ENCODE peak calls at places on chromosomes 11 and 22, in seven cellular contexts. S is LoVo, I is omental fat pad, Z is D341Med, V is NCI-H146, Y is choroid plexus epithelial cell, X is body of pancreas. W is an unnamed sample.

GRCh38 chr11:46120711-46121327 is 435 bp downstream of the PHF21A start:
- DNase-seq in S (peak), I (no peak), Z (peak), V (peak), Y (peak), X (peak), W (peak)

GRCh38 chr22:20211997-20212753 is 55.9 kb downstream of the RTN4R start:
- DNase-seq in S (no peak), I (no peak), Z (no peak), V (peak), Y (peak), X (peak), W (peak)

GRCh38 chr11:123181075-123181474 is 14.0 kb downstream of the CLMP start:
- DNase-seq in S (no peak), I (no peak), Z (no peak), V (no peak), Y (peak), X (no peak), W (no peak)

GRCh38 chr22:27776410-27776958 is 25.1 kb downstream of the MN1 start:
- DNase-seq in S (no peak), I (no peak), Z (no peak), V (no peak), Y (no peak), X (no peak), W (no peak)

GRCh38 chr11:17877886-17878285 is 135.0 kb downstream of the SERGEF start:
- DNase-seq in S (no peak), I (no peak), Z (no peak), V (no peak), Y (no peak), X (no peak), W (no peak)

GRCh38 chr11:75656044-75656726 is 12.7 kb downstream of the MAP6 start:
- DNase-seq in S (no peak), I (no peak), Z (no peak), V (no peak), Y (peak), X (no peak), W (no peak)

GRCh38 chr22:32204856-32205722 is at the start of gene RFPL2:
- DNase-seq in S (peak), I (no peak), Z (peak), V (peak), Y (peak), X (no peak), W (no peak)

GRCh38 chr11:1301220-1302000 is 8.0 kb downstream of the TOLLIP start:
- DNase-seq in S (no peak), I (no peak), Z (no peak), V (no peak), Y (no peak), X (no peak), W (no peak)

GRCh38 chr11:69442807-69443137 is 38.7 kb upstream of the LINC01488 start:
- DNase-seq in S (no peak), I (no peak), Z (no peak), V (no peak), Y (peak), X (peak), W (no peak)

GRCh38 chr11:19756675-19757475 is 44.2 kb downstream of the NAV2 start:
- DNase-seq in S (no peak), I (no peak), Z (no peak), V (no peak), Y (peak), X (no peak), W (peak)

GRCh38 chr22:42194953-42195352 is 64.3 kb upstream of the CYP2D6 start:
- DNase-seq in S (no peak), I (no peak), Z (no peak), V (no peak), Y (no peak), X (no peak), W (no peak)

GRCh38 chr11:58530236-58530635 is 22.3 kb upstream of the OR5B21 start:
- DNase-seq in S (no peak), I (no peak), Z (no peak), V (no peak), Y (no peak), X (no peak), W (no peak)

GRCh38 chr11:69891421-69892236 is 72.4 kb upstream of the FGF3 start:
- DNase-seq in S (no peak), I (no peak), Z (no peak), V (no peak), Y (no peak), X (no peak), W (no peak)

GRCh38 chr11:76672431-76673163 is 2.0 kb upstream of the LRRC32 start:
- DNase-seq in S (no peak), I (no peak), Z (no peak), V (no peak), Y (no peak), X (no peak), W (no peak)

GRCh38 chr11:44960200-44960845 is 9.6 kb upstream of the TP53I11 start:
- DNase-seq in S (no peak), I (no peak), Z (no peak), V (no peak), Y (no peak), X (no peak), W (no peak)

GRCh38 chr22:31086703-31087330 is 5.7 kb downstream of the SMTN start:
- DNase-seq in S (no peak), I (no peak), Z (no peak), V (no peak), Y (no peak), X (no peak), W (no peak)

GRCh38 chr11:17828311-17828751 is 93.8 kb downstream of the KCNC1 start:
- DNase-seq in S (no peak), I (no peak), Z (no peak), V (no peak), Y (no peak), X (no peak), W (peak)

GRCh38 chr22:33893486-33893885 is 26.8 kb downstream of the LARGE1 start:
- DNase-seq in S (no peak), I (no peak), Z (no peak), V (no peak), Y (no peak), X (no peak), W (no peak)

GRCh38 chr11:67056640-67057409 is at the start of gene RHOD:
- DNase-seq in S (peak), I (no peak), Z (no peak), V (no peak), Y (peak), X (peak), W (peak)

GRCh38 chr11:37786214-37786755 is 1188.2 kb upstream of the RAG2 start:
- DNase-seq in S (no peak), I (no peak), Z (no peak), V (no peak), Y (peak), X (no peak), W (no peak)

GRCh38 chr22:49930596-49931412 is 12.4 kb downstream of the CRELD2 start:
- DNase-seq in S (peak), I (no peak), Z (no peak), V (peak), Y (peak), X (peak), W (peak)

GRCh38 chr11:75342966-75343870 is 8.2 kb downstream of the ARRB1 start:
- DNase-seq in S (no peak), I (no peak), Z (peak), V (peak), Y (no peak), X (peak), W (no peak)

GRCh38 chr11:8812438-8812837 is 98.6 kb upstream of the AKIP1 start:
- DNase-seq in S (no peak), I (no peak), Z (no peak), V (no peak), Y (peak), X (peak), W (no peak)

GRCh38 chr11:35274909-35275807 is 136.2 kb downstream of the CD44 start:
- DNase-seq in S (peak), I (no peak), Z (peak), V (no peak), Y (no peak), X (peak), W (no peak)

GRCh38 chr22:24703101-24703500 is 71.4 kb downstream of the PIWIL3 start:
- DNase-seq in S (no peak), I (no peak), Z (no peak), V (no peak), Y (peak), X (no peak), W (peak)

GRCh38 chr11:117836077-117836960 is 11.8 kb upstream of the FXYD2 start:
- DNase-seq in S (no peak), I (no peak), Z (no peak), V (no peak), Y (no peak), X (no peak), W (peak)

GRCh38 chr22:35344956-35345690 is 35.8 kb upstream of the HMOX1 start:
- DNase-seq in S (no peak), I (no peak), Z (no peak), V (no peak), Y (no peak), X (no peak), W (no peak)